ENCODE peak calls at places on chromosome 10, in seven cellular contexts. Y, T, G, P, S, U and R are unnamed samples.

GRCh38 chr10:6766480-6766879 is 186.4 kb upstream of the PRKCQ start:
- DNase-seq in Y (no peak), T (no peak), G (no peak), P (peak), S (peak), U (no peak), R (no peak)

GRCh38 chr10:6782378-6782777 is 202.3 kb upstream of the PRKCQ start:
- DNase-seq in Y (no peak), T (no peak), G (no peak), P (no peak), S (no peak), U (no peak), R (no peak)

GRCh38 chr10:23439452-23439919 is 611 bp downstream of the OTUD1 start:
- DNase-seq in Y (peak), T (peak), G (no peak), P (no peak), S (no peak), U (no peak), R (no peak)

GRCh38 chr10:29676732-29677131 is 42.0 kb upstream of the SVIL start:
- DNase-seq in Y (no peak), T (no peak), G (no peak), P (no peak), S (no peak), U (no peak), R (no peak)

GRCh38 chr10:35079763-35080162 is 10.4 kb downstream of the CUL2 start:
- DNase-seq in Y (peak), T (no peak), G (no peak), P (peak), S (peak), U (peak), R (no peak)

GRCh38 chr10:101012525-101013364 is 13.1 kb downstream of the LZTS2 start:
- DNase-seq in Y (peak), T (peak), G (peak), P (peak), S (peak), U (peak), R (peak)

GRCh38 chr10:82668266-82668665 is 793.3 kb downstream of the NRG3 start:
- DNase-seq in Y (peak), T (no peak), G (no peak), P (no peak), S (no peak), U (no peak), R (no peak)

GRCh38 chr10:119832956-119833355 is 39.7 kb downstream of the MCMBP start:
- DNase-seq in Y (no peak), T (no peak), G (no peak), P (no peak), S (no peak), U (no peak), R (no peak)

GRCh38 chr10:4683137-4683536 is 142.9 kb upstream of the AKR1E2 start:
- DNase-seq in Y (no peak), T (no peak), G (no peak), P (no peak), S (no peak), U (no peak), R (no peak)

GRCh38 chr10:48612241-48612943 is 7.5 kb upstream of the ARHGAP22 start:
- DNase-seq in Y (no peak), T (no peak), G (no peak), P (no peak), S (peak), U (no peak), R (no peak)

GRCh38 chr10:94133239-94133638 is 139.5 kb downstream of the PLCE1 start:
- DNase-seq in Y (peak), T (no peak), G (no peak), P (no peak), S (no peak), U (no peak), R (no peak)

GRCh38 chr10:88680958-88681357 is 16.7 kb downstream of the LIPF start:
- DNase-seq in Y (peak), T (no peak), G (no peak), P (no peak), S (no peak), U (no peak), R (no peak)

GRCh38 chr10:101892782-101893391 is 49.3 kb upstream of the KCNIP2 start:
- DNase-seq in Y (no peak), T (no peak), G (no peak), P (no peak), S (peak), U (no peak), R (no peak)

GRCh38 chr10:28046579-28046978 is 47.7 kb upstream of the ODAD2 start:
- DNase-seq in Y (no peak), T (no peak), G (no peak), P (peak), S (peak), U (no peak), R (no peak)

GRCh38 chr10:122856902-122857301 is 11.2 kb upstream of the CUZD1 start:
- DNase-seq in Y (no peak), T (no peak), G (no peak), P (no peak), S (peak), U (no peak), R (no peak)

GRCh38 chr10:22345301-22346086 is at the start of gene SPAG6:
- DNase-seq in Y (no peak), T (peak), G (peak), P (no peak), S (no peak), U (peak), R (peak)

GRCh38 chr10:92419740-92420553 is 129.0 kb downstream of the MARCHF5 start:
- DNase-seq in Y (peak), T (peak), G (no peak), P (peak), S (peak), U (peak), R (no peak)
- TF ChIP-seq CTCF in Y (peak), T (peak), G (peak), P (peak), S (peak), U (peak), R (no peak)

DNA sequence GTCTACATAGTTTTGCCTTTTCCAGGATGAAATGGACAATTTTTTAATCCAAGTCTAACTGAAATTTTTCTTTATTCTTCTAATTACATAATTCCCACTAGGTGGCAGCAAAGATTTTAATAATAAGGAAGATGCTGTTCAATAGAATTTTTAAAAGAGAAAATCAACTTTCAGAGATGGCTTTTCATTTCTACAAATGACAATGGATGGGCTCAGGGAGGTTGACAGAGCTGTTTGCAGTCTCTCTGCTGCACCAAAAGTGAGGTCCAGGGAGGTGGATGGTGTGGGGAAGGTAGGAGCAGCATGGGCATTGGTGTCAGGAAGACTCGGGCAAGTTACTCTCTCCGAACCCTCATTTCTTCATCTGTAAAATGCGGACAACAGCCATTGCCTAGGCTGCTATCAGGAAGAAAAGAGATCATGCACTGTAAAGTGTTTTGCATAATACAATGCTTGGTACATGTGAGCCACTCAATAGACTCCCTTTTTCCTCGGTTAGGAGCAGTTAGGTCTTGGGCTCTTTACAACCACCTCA is 107.3 kb downstream of the ABLIM1 start:
- DNase-seq in Y (peak), T (no peak), G (no peak), P (peak), S (peak), U (peak), R (no peak)
- TF ChIP-seq CTCF in Y (peak), T (peak), G (peak), P (no peak), S (peak), U (peak), R (peak)

DNA sequence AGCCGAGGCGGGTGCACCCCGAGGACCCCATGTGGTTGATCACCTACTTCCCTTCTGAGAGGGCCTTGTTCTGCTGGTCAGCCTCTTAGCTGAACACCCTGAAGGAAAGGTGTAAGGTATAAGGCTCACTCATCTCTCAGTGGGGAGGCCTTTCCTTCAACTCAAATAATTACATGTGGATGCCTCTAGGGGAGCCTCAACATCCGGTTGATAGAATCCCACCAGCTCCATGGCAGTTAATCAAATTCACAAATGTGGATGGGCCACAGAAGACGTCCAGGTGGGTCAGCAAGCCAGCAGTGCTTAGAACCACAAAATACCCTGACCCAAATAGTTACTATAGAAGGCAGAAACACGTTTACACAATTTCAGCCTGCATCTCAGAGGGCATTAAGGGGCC is 37.7 kb upstream of the ZNF32 start:
- DNase-seq in Y (no peak), T (no peak), G (no peak), P (no peak), S (no peak), U (no peak), R (no peak)
- TF ChIP-seq CTCF in Y (peak), T (no peak), G (no peak), P (peak), S (no peak), U (no peak), R (no peak)

DNA sequence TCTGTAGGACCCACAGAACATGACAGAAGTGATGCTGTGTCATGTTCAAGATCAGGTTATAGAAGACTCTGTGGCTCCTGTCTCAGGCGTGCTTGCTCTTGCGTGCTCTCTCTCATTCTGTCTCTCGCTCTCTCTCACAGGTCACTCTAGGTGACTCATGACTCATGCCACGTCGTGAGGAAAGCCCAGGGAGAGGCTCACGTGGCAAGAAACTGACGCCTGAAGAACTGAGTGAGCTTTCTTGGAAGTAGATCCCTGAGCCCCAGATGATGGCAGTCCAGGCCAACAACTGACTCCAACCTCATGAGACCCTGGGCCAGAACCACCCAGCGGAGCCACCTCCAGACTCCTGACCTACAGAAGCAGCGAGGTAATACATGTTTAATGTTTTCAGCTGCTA is 103.3 kb downstream of the DNMBP start:
- DNase-seq in Y (peak), T (peak), G (peak), P (peak), S (peak), U (peak), R (no peak)
- TF ChIP-seq CTCF in Y (no peak), T (peak), G (no peak), P (peak), S (peak), U (no peak), R (no peak)

GRCh38 chr10:97238855-97239254 is 53.1 kb upstream of the SLIT1 start:
- DNase-seq in Y (no peak), T (no peak), G (no peak), P (no peak), S (no peak), U (no peak), R (no peak)

GRCh38 chr10:97235353-97235752 is 49.6 kb upstream of the SLIT1 start:
- DNase-seq in Y (no peak), T (no peak), G (no peak), P (no peak), S (no peak), U (no peak), R (no peak)

GRCh38 chr10:97230146-97230545 is 44.4 kb upstream of the SLIT1 start:
- DNase-seq in Y (no peak), T (no peak), G (no peak), P (peak), S (peak), U (no peak), R (no peak)

GRCh38 chr10:97229322-97229721 is 43.6 kb upstream of the SLIT1 start:
- DNase-seq in Y (no peak), T (no peak), G (no peak), P (peak), S (peak), U (no peak), R (no peak)

GRCh38 chr10:97234403-97234802 is 48.6 kb upstream of the SLIT1 start:
- DNase-seq in Y (peak), T (no peak), G (peak), P (peak), S (peak), U (peak), R (no peak)
- TF ChIP-seq CTCF in Y (peak), T (peak), G (peak), P (peak), S (peak), U (peak), R (peak)

GRCh38 chr10:78247821-78248220 is 214.2 kb downstream of the RPS24 start:
- DNase-seq in Y (no peak), T (no peak), G (no peak), P (no peak), S (no peak), U (no peak), R (no peak)
- TF ChIP-seq CTCF in Y (no peak), T (no peak), G (no peak), P (no peak), S (no peak), U (no peak), R (no peak)

GRCh38 chr10:118581340-118581739 is 14.1 kb downstream of the PRLHR start:
- DNase-seq in Y (no peak), T (no peak), G (no peak), P (no peak), S (no peak), U (no peak), R (no peak)
- TF ChIP-seq CTCF in Y (no peak), T (no peak), G (no peak), P (no peak), S (no peak), U (no peak), R (no peak)

GRCh38 chr10:127498081-127498480 is 51.0 kb upstream of the NPS start:
- DNase-seq in Y (no peak), T (no peak), G (no peak), P (no peak), S (no peak), U (no peak), R (no peak)

GRCh38 chr10:127496045-127496444 is 53.1 kb upstream of the NPS start:
- DNase-seq in Y (no peak), T (no peak), G (no peak), P (no peak), S (no peak), U (no peak), R (no peak)

GRCh38 chr10:127492607-127493250 is 56.4 kb upstream of the NPS start:
- DNase-seq in Y (no peak), T (no peak), G (no peak), P (no peak), S (no peak), U (no peak), R (no peak)
- TF ChIP-seq CTCF in Y (no peak), T (no peak), G (no peak), P (no peak), S (no peak), U (no peak), R (no peak)